ENCODE peak calls at places on chromosome 21, in nine cellular contexts. B is brain pericyte; A is activated CD4-positive, alpha-beta T cell treated with anti-CD3 and anti-CD28 coated beads, Interleukin-2, amount 50 U/mL, for 24 hours; G is CD8-positive, alpha-beta memory T cell; L is GM20000; F is progenitor cell of endocrine pancreas; D is NCI-H2107; Y is KG1; Z is A549. U is an unnamed sample.

GRCh38 chr21:41365377-41366107 is 3.7 kb downstream of the MX2 start:
- DNase-seq in L (no peak), B (no peak), A (no peak), F (no peak), D (no peak), Z (no peak), G (no peak), Y (no peak), U (no peak)

GRCh38 chr21:43865471-43866181 is 603 bp downstream of the AGPAT3 start:
- DNase-seq in F (no peak), A (peak; percentile 33), L (peak; percentile 84), D (no peak), Z (no peak), Y (no peak), B (no peak), G (peak; percentile 40), U (peak; percentile 66)

GRCh38 chr21:23160914-23161313 is 2162.7 kb downstream of the NCAM2 start:
- DNase-seq in A (no peak), Z (no peak), G (no peak), B (no peak), D (no peak), Y (no peak), F (no peak), L (no peak), U (no peak)

GRCh38 chr21:42923553-42924432 is 1.6 kb downstream of the ERVH48-1 start:
- DNase-seq in Z (peak; percentile 83), D (peak; percentile 97), F (peak; percentile 57), A (peak; percentile 35), G (peak; percentile 33), Y (peak; percentile 74), B (peak; percentile 49), L (peak; percentile 83), U (peak; percentile 16)

GRCh38 chr21:35989185-35989735 is 71.1 kb downstream of the SETD4 start:
- DNase-seq in Z (no peak), A (no peak), F (no peak), B (no peak), L (no peak), G (no peak), Y (no peak), D (no peak), U (no peak)

GRCh38 chr21:45209046-45209445 is 78.6 kb downstream of the POFUT2 start:
- DNase-seq in G (no peak), B (no peak), Z (no peak), F (no peak), A (no peak), Y (no peak), D (no peak), L (no peak), U (no peak)

GRCh38 chr21:46618738-46619369 is 14.0 kb upstream of the S100B start:
- DNase-seq in Y (no peak), F (no peak), L (no peak), Z (no peak), A (no peak), B (no peak), G (no peak), D (no peak), U (no peak)

GRCh38 chr21:33947451-33948095 is 32.0 kb upstream of the ATP5PO start:
- DNase-seq in F (peak; percentile 22), A (peak; percentile 57), Z (peak; percentile 89), Y (peak; percentile 66), L (peak; percentile 73), B (peak; percentile 63), G (peak; percentile 80), D (peak; percentile 64), U (peak; percentile 89)

GRCh38 chr21:38413958-38414506 is 84.2 kb downstream of the ERG start:
- DNase-seq in B (no peak), F (no peak), G (no peak), D (no peak), L (no peak), Y (no peak), Z (no peak), A (no peak), U (no peak)

GRCh38 chr21:44759628-44760285 is 41.9 kb downstream of the UBE2G2 start:
- DNase-seq in F (no peak), Y (no peak), D (no peak), A (no peak), G (no peak), B (no peak), L (no peak), Z (no peak), U (no peak)

GRCh38 chr21:41917531-41917930 is 36.3 kb downstream of the C2CD2 start:
- DNase-seq in B (no peak), F (no peak), G (no peak), Z (no peak), Y (no peak), L (no peak), A (no peak), D (no peak), U (no peak)